ENCODE peak calls at places on chromosomes 16 and 17, in nine cellular contexts. One of them, this sample, is unnamed.

GRCh38 chr17:5031365-5032082 is 3.7 kb downstream of the SLC52A1 start:
- DNase-seq in stimulated activated CD8-positive, alpha-beta memory T cell treated with anti-CD3 and anti-CD28 coated beads, Interleukin-7, amount 100 ng/mL, for 24 hours: peak
- DNase-seq in H54: peak
- DNase-seq in fibroblast of pulmonary artery: peak
- DNase-seq in NCI-H2081: peak
- DNase-seq in GM12865: peak
- DNase-seq in astrocyte of the cerebellum: peak
- DNase-seq in osteocyte: peak
- DNase-seq in lung microvascular endothelial cell: peak
- DNase-seq in this sample: peak

GRCh38 chr16:87076950-87077749 is 240.0 kb downstream of the C16orf95 start:
- DNase-seq in stimulated activated CD8-positive, alpha-beta memory T cell treated with anti-CD3 and anti-CD28 coated beads, Interleukin-7, amount 100 ng/mL, for 24 hours: no peak
- DNase-seq in H54: peak
- DNase-seq in fibroblast of pulmonary artery: peak
- DNase-seq in NCI-H2081: no peak
- DNase-seq in GM12865: peak
- DNase-seq in astrocyte of the cerebellum: no peak
- DNase-seq in osteocyte: peak
- DNase-seq in lung microvascular endothelial cell: peak
- DNase-seq in this sample: no peak

GRCh38 chr17:62780273-62780672 is 27.8 kb downstream of the MARCHF10 start:
- DNase-seq in stimulated activated CD8-positive, alpha-beta memory T cell treated with anti-CD3 and anti-CD28 coated beads, Interleukin-7, amount 100 ng/mL, for 24 hours: no peak
- DNase-seq in H54: no peak
- DNase-seq in fibroblast of pulmonary artery: no peak
- DNase-seq in NCI-H2081: peak
- DNase-seq in GM12865: no peak
- DNase-seq in astrocyte of the cerebellum: no peak
- DNase-seq in osteocyte: no peak
- DNase-seq in lung microvascular endothelial cell: no peak
- DNase-seq in this sample: no peak

GRCh38 chr16:53745126-53745525 is 41.2 kb downstream of the FTO start:
- DNase-seq in stimulated activated CD8-positive, alpha-beta memory T cell treated with anti-CD3 and anti-CD28 coated beads, Interleukin-7, amount 100 ng/mL, for 24 hours: no peak
- DNase-seq in H54: no peak
- DNase-seq in fibroblast of pulmonary artery: peak
- DNase-seq in NCI-H2081: no peak
- DNase-seq in GM12865: no peak
- DNase-seq in astrocyte of the cerebellum: peak
- DNase-seq in osteocyte: no peak
- DNase-seq in lung microvascular endothelial cell: no peak
- DNase-seq in this sample: no peak

GRCh38 chr17:79841369-79842135 is 2.3 kb upstream of the CBX4 start:
- DNase-seq in stimulated activated CD8-positive, alpha-beta memory T cell treated with anti-CD3 and anti-CD28 coated beads, Interleukin-7, amount 100 ng/mL, for 24 hours: no peak
- DNase-seq in H54: no peak
- DNase-seq in fibroblast of pulmonary artery: no peak
- DNase-seq in NCI-H2081: no peak
- DNase-seq in GM12865: no peak
- DNase-seq in astrocyte of the cerebellum: no peak
- DNase-seq in osteocyte: no peak
- DNase-seq in lung microvascular endothelial cell: no peak
- DNase-seq in this sample: no peak

GRCh38 chr16:2767891-2768290 is 9.2 kb downstream of the ELOB start:
- DNase-seq in stimulated activated CD8-positive, alpha-beta memory T cell treated with anti-CD3 and anti-CD28 coated beads, Interleukin-7, amount 100 ng/mL, for 24 hours: no peak
- DNase-seq in H54: no peak
- DNase-seq in fibroblast of pulmonary artery: no peak
- DNase-seq in NCI-H2081: no peak
- DNase-seq in GM12865: no peak
- DNase-seq in astrocyte of the cerebellum: no peak
- DNase-seq in osteocyte: no peak
- DNase-seq in lung microvascular endothelial cell: no peak
- DNase-seq in this sample: no peak

GRCh38 chr17:63426041-63426916 is 19.8 kb downstream of the CYB561 start:
- DNase-seq in stimulated activated CD8-positive, alpha-beta memory T cell treated with anti-CD3 and anti-CD28 coated beads, Interleukin-7, amount 100 ng/mL, for 24 hours: no peak
- DNase-seq in H54: no peak
- DNase-seq in fibroblast of pulmonary artery: no peak
- DNase-seq in NCI-H2081: no peak
- DNase-seq in GM12865: no peak
- DNase-seq in astrocyte of the cerebellum: no peak
- DNase-seq in osteocyte: no peak
- DNase-seq in lung microvascular endothelial cell: no peak
- DNase-seq in this sample: no peak

GRCh38 chr17:2885751-2886150 is 89.5 kb downstream of the RAP1GAP2 start:
- DNase-seq in stimulated activated CD8-positive, alpha-beta memory T cell treated with anti-CD3 and anti-CD28 coated beads, Interleukin-7, amount 100 ng/mL, for 24 hours: no peak
- DNase-seq in H54: no peak
- DNase-seq in fibroblast of pulmonary artery: no peak
- DNase-seq in NCI-H2081: peak
- DNase-seq in GM12865: no peak
- DNase-seq in astrocyte of the cerebellum: no peak
- DNase-seq in osteocyte: no peak
- DNase-seq in lung microvascular endothelial cell: no peak
- DNase-seq in this sample: no peak

GRCh38 chr16:52912565-52913173 is 140.0 kb downstream of the CHD9NB start:
- DNase-seq in stimulated activated CD8-positive, alpha-beta memory T cell treated with anti-CD3 and anti-CD28 coated beads, Interleukin-7, amount 100 ng/mL, for 24 hours: peak
- DNase-seq in H54: peak
- DNase-seq in fibroblast of pulmonary artery: peak
- DNase-seq in NCI-H2081: peak
- DNase-seq in GM12865: peak
- DNase-seq in astrocyte of the cerebellum: peak
- DNase-seq in osteocyte: no peak
- DNase-seq in lung microvascular endothelial cell: peak
- DNase-seq in this sample: no peak

GRCh38 chr16:8869212-8869987 is 594 bp upstream of the CARHSP1 start:
- DNase-seq in stimulated activated CD8-positive, alpha-beta memory T cell treated with anti-CD3 and anti-CD28 coated beads, Interleukin-7, amount 100 ng/mL, for 24 hours: no peak
- DNase-seq in H54: no peak
- DNase-seq in fibroblast of pulmonary artery: no peak
- DNase-seq in NCI-H2081: no peak
- DNase-seq in GM12865: no peak
- DNase-seq in astrocyte of the cerebellum: no peak
- DNase-seq in osteocyte: no peak
- DNase-seq in lung microvascular endothelial cell: no peak
- DNase-seq in this sample: no peak

GRCh38 chr16:23254338-23254737 is 47.8 kb upstream of the SCNN1B start:
- DNase-seq in stimulated activated CD8-positive, alpha-beta memory T cell treated with anti-CD3 and anti-CD28 coated beads, Interleukin-7, amount 100 ng/mL, for 24 hours: no peak
- DNase-seq in H54: peak
- DNase-seq in fibroblast of pulmonary artery: no peak
- DNase-seq in NCI-H2081: no peak
- DNase-seq in GM12865: no peak
- DNase-seq in astrocyte of the cerebellum: peak
- DNase-seq in osteocyte: no peak
- DNase-seq in lung microvascular endothelial cell: no peak
- DNase-seq in this sample: no peak

GRCh38 chr17:78409191-78409621 is 30.8 kb downstream of the PGS1 start:
- DNase-seq in stimulated activated CD8-positive, alpha-beta memory T cell treated with anti-CD3 and anti-CD28 coated beads, Interleukin-7, amount 100 ng/mL, for 24 hours: no peak
- DNase-seq in H54: no peak
- DNase-seq in fibroblast of pulmonary artery: no peak
- DNase-seq in NCI-H2081: peak
- DNase-seq in GM12865: no peak
- DNase-seq in astrocyte of the cerebellum: no peak
- DNase-seq in osteocyte: no peak
- DNase-seq in lung microvascular endothelial cell: no peak
- DNase-seq in this sample: no peak

GRCh38 chr16:11129378-11129781 is 126.6 kb downstream of the SOCS1 start:
- DNase-seq in stimulated activated CD8-positive, alpha-beta memory T cell treated with anti-CD3 and anti-CD28 coated beads, Interleukin-7, amount 100 ng/mL, for 24 hours: no peak
- DNase-seq in H54: no peak
- DNase-seq in fibroblast of pulmonary artery: peak
- DNase-seq in NCI-H2081: no peak
- DNase-seq in GM12865: no peak
- DNase-seq in astrocyte of the cerebellum: no peak
- DNase-seq in osteocyte: no peak
- DNase-seq in lung microvascular endothelial cell: no peak
- DNase-seq in this sample: no peak

GRCh38 chr16:77191259-77191969 is 424 bp downstream of the MON1B start:
- DNase-seq in stimulated activated CD8-positive, alpha-beta memory T cell treated with anti-CD3 and anti-CD28 coated beads, Interleukin-7, amount 100 ng/mL, for 24 hours: peak
- DNase-seq in H54: no peak
- DNase-seq in fibroblast of pulmonary artery: no peak
- DNase-seq in NCI-H2081: no peak
- DNase-seq in GM12865: peak
- DNase-seq in astrocyte of the cerebellum: no peak
- DNase-seq in osteocyte: no peak
- DNase-seq in lung microvascular endothelial cell: peak
- DNase-seq in this sample: no peak

GRCh38 chr16:89700649-89701424 is 668 bp downstream of the SPATA2L start:
- DNase-seq in stimulated activated CD8-positive, alpha-beta memory T cell treated with anti-CD3 and anti-CD28 coated beads, Interleukin-7, amount 100 ng/mL, for 24 hours: no peak
- DNase-seq in H54: no peak
- DNase-seq in fibroblast of pulmonary artery: peak
- DNase-seq in NCI-H2081: peak
- DNase-seq in GM12865: peak
- DNase-seq in astrocyte of the cerebellum: no peak
- DNase-seq in osteocyte: no peak
- DNase-seq in lung microvascular endothelial cell: peak
- DNase-seq in this sample: no peak

GRCh38 chr17:45043268-45043681 is 8.2 kb downstream of the DCAKD start:
- DNase-seq in stimulated activated CD8-positive, alpha-beta memory T cell treated with anti-CD3 and anti-CD28 coated beads, Interleukin-7, amount 100 ng/mL, for 24 hours: no peak
- DNase-seq in H54: no peak
- DNase-seq in fibroblast of pulmonary artery: no peak
- DNase-seq in NCI-H2081: no peak
- DNase-seq in GM12865: no peak
- DNase-seq in astrocyte of the cerebellum: no peak
- DNase-seq in osteocyte: peak
- DNase-seq in lung microvascular endothelial cell: no peak
- DNase-seq in this sample: no peak

GRCh38 chr17:44191941-44192496 is 5.2 kb downstream of the TMUB2 start:
- DNase-seq in stimulated activated CD8-positive, alpha-beta memory T cell treated with anti-CD3 and anti-CD28 coated beads, Interleukin-7, amount 100 ng/mL, for 24 hours: no peak
- DNase-seq in H54: no peak
- DNase-seq in fibroblast of pulmonary artery: no peak
- DNase-seq in NCI-H2081: no peak
- DNase-seq in GM12865: no peak
- DNase-seq in astrocyte of the cerebellum: no peak
- DNase-seq in osteocyte: no peak
- DNase-seq in lung microvascular endothelial cell: no peak
- DNase-seq in this sample: no peak

GRCh38 chr17:62808576-62808970 is 459 bp upstream of the MARCHF10 start:
- DNase-seq in stimulated activated CD8-positive, alpha-beta memory T cell treated with anti-CD3 and anti-CD28 coated beads, Interleukin-7, amount 100 ng/mL, for 24 hours: no peak
- DNase-seq in H54: no peak
- DNase-seq in fibroblast of pulmonary artery: no peak
- DNase-seq in NCI-H2081: no peak
- DNase-seq in GM12865: no peak
- DNase-seq in astrocyte of the cerebellum: no peak
- DNase-seq in osteocyte: no peak
- DNase-seq in lung microvascular endothelial cell: no peak
- DNase-seq in this sample: no peak